ENCODE peak calls at places on chromosomes 6 and 20, in six cellular contexts. O, T, X, U, F and G are unnamed samples. For H3K4me1, the result is how much of the 10 kb centered on the place peaks cover.

GRCh38 chr6:138614151-138614550 is 114.9 kb upstream of the NHSL1 start:
- DNase-seq in O (no peak), T (no peak), X (no peak), U (peak), F (no peak), G (no peak)

GRCh38 chr6:154932562-154933027 is 62.5 kb upstream of the TIAM2 start:
- DNase-seq in O (peak), T (no peak), X (peak), U (peak), F (no peak), G (no peak)

GRCh38 chr6:112235956-112236355 is 18.4 kb downstream of the LAMA4 start:
- DNase-seq in O (no peak), T (no peak), X (no peak), U (peak), F (peak), G (no peak)

GRCh38 chr6:51394061-51394460 is 575.4 kb downstream of the TFAP2B start:
- DNase-seq in O (no peak), T (no peak), X (no peak), U (no peak), F (no peak), G (no peak)

GRCh38 chr20:17394411-17394810 is 136.8 kb downstream of the BFSP1 start:
- DNase-seq in O (peak), T (no peak), X (peak), U (no peak), F (no peak), G (no peak)

GRCh38 chr6:20680697-20681165 is 146.5 kb downstream of the CDKAL1 start:
- DNase-seq in O (no peak), T (no peak), X (no peak), U (peak), F (no peak), G (no peak)

GRCh38 chr20:10119336-10119735 is 84.5 kb downstream of the ANKEF1 start:
- DNase-seq in O (no peak), T (no peak), X (no peak), U (no peak), F (no peak), G (no peak)

GRCh38 chr20:56440346-56441007 is 27.9 kb upstream of the RTF2 start:
- DNase-seq in O (no peak), T (no peak), X (no peak), U (no peak), F (no peak), G (no peak)

GRCh38 chr20:46735436-46735835 is 26.0 kb downstream of the SLC2A10 start:
- DNase-seq in O (no peak), T (no peak), X (no peak), U (peak), F (no peak), G (no peak)

GRCh38 chr6:36897629-36898028 is 11.9 kb downstream of the C6orf89 start:
- DNase-seq in O (no peak), T (no peak), X (peak), U (peak), F (no peak), G (no peak)

GRCh38 chr20:4813839-4814695 is 92.4 kb downstream of the PRND start:
- DNase-seq in O (no peak), T (no peak), X (peak), U (no peak), F (no peak), G (no peak)

GRCh38 chr6:14645221-14645620 is 527.6 kb downstream of the CD83 start:
- DNase-seq in O (no peak), T (no peak), X (no peak), U (no peak), F (no peak), G (no peak)

GRCh38 chr6:65692109-65692508 is 14.9 kb downstream of the EYS start:
- DNase-seq in O (no peak), T (no peak), X (no peak), U (no peak), F (no peak), G (no peak)

GRCh38 chr6:116244284-116244683 is 9.6 kb downstream of the TSPYL4 start:
- DNase-seq in O (no peak), T (no peak), X (peak), U (no peak), F (no peak), G (no peak)

GRCh38 chr20:49595811-49596545 is 28.0 kb upstream of the PTGIS start:
- DNase-seq in O (no peak), T (no peak), X (no peak), U (peak), F (peak), G (peak)

GRCh38 chr6:91482498-91482897 is 895.6 kb upstream of the MAP3K7 start:
- DNase-seq in O (no peak), T (no peak), X (no peak), U (no peak), F (no peak), G (no peak)

GRCh38 chr20:38369387-38369786 is 23.1 kb downstream of the LBP start:
- DNase-seq in O (peak), T (no peak), X (peak), U (no peak), F (no peak), G (no peak)

GRCh38 chr6:93417421-93417996 is 1.9 kb downstream of the EPHA7 start:
- DNase-seq in O (no peak), T (no peak), X (peak), U (no peak), F (peak), G (no peak)

GRCh38 chr20:43776691-43777090 is 49.9 kb upstream of the GTSF1L start:
- DNase-seq in O (no peak), T (no peak), X (peak), U (peak), F (no peak), G (no peak)

GRCh38 chr6:14661188-14661587 is 543.6 kb downstream of the CD83 start:
- DNase-seq in O (no peak), T (no peak), X (no peak), U (peak), F (no peak), G (no peak)

GRCh38 chr20:51340451-51340840 is 202.1 kb downstream of the NFATC2 start:
- DNase-seq in O (no peak), T (no peak), X (no peak), U (no peak), F (no peak), G (no peak)

GRCh38 chr6:107418118-107418517 is 41.2 kb downstream of the PDSS2 start:
- DNase-seq in O (no peak), T (no peak), X (peak), U (peak), F (no peak), G (no peak)

GRCh38 chr6:140572129-140572528 is 1197.7 kb upstream of the CITED2 start:
- DNase-seq in O (no peak), T (peak), X (peak), U (peak), F (no peak), G (no peak)

GRCh38 chr6:39553811-39554802 is 171.1 kb downstream of the KIF6 start:
- DNase-seq in O (no peak), T (no peak), X (no peak), U (no peak), F (peak), G (no peak)

GRCh38 chr6:168908166-168908565 is 345.5 kb downstream of the THBS2 start:
- DNase-seq in O (no peak), T (no peak), X (peak), U (peak), F (no peak), G (no peak)

GRCh38 chr20:48098099-48098498 is 312.8 kb upstream of the SULF2 start:
- DNase-seq in O (peak), T (no peak), X (no peak), U (no peak), F (no peak), G (no peak)

GRCh38 chr6:16181429-16182359 is 52.8 kb downstream of the MYLIP start:
- DNase-seq in O (peak), T (no peak), X (peak), U (no peak), F (no peak), G (no peak)

GRCh38 chr6:131660195-131660594 is 23.1 kb downstream of the ENPP3 start:
- DNase-seq in O (peak), T (no peak), X (peak), U (peak), F (no peak), G (no peak)

GRCh38 chr20:32281711-32282110 is 4.3 kb downstream of the KIF3B start:
- DNase-seq in O (no peak), T (no peak), X (no peak), U (no peak), F (no peak), G (no peak)

GRCh38 chr6:158344534-158344933 is 32.3 kb downstream of the TULP4 start:
- DNase-seq in O (no peak), T (no peak), X (no peak), U (no peak), F (no peak), G (no peak)

DNA sequence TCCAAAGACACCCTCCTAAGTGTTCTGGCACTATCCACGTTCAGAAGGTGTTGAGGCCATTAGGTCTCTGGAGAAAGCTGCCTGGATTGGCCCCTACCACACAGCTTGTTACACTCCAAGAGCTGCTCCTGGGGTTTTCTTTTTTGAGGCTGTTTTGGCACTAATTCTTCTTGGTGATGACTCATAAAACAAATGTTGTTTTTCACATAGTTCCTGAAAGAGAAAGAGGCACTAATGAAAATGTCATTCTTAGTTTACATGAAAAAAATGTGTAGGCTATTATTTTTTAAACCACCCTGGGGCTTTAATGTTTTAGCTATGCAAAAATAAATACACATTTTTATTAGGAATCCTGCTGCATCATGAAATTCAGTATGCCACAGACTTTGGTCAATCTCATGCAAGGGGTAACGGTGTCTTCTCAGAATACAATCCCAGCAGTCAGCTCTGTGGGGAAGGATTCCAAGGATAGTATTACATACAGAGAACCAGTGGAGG is 38.1 kb downstream of the TBPL1 start:
- DNase-seq in O (no peak), T (no peak), X (peak), U (peak), F (no peak), G (no peak)
- H3K27ac ChIP-seq in O (peak), T (no peak), X (peak), U (peak), F (no peak), G (peak)

GRCh38 chr20:59571151-59571550 is 33.2 kb upstream of the PHACTR3 start:
- DNase-seq in O (no peak), T (no peak), X (no peak), U (no peak), F (no peak), G (no peak)
- H3K4me1 ChIP-seq in O (under half), T (under half), X (under half), U (under half), F (under half), G (under half)

DNA sequence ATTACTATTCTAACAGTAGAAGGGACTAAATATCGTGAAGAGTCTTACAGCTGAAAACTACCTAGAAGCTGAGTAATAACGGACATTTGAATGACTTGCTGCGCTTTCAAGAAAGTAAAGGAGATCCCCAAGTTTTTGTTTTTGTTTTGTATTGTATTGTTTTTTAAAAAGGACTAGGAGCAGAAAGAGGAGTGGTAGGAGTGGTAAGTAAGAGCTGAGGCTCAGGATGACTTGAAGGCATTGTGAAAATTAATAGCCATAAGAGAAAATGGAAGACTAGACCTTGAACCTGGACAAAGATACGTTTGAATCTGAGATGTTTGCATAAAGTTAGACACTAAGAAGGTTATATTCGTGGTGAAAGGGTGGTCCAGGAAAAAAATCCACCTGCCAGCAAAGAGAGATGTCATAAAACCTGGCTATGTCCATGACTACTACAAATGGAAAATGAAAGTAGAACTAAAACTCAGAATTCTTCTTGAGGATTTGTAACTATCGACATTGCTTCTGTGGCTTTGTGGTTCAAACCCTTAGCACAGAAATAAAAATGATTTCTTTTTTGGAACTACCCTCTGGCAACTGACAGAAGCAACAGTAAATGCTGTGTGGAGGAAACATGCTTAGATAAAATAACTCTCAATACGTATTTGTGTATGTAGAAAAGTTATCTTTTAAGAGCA is 824.8 kb upstream of the FLRT3 start:
- DNase-seq in O (no peak), T (no peak), X (no peak), U (no peak), F (no peak), G (no peak)
- H3K4me3 ChIP-seq in O (no peak), T (peak), X (no peak), U (no peak), F (no peak), G (no peak)

GRCh38 chr6:47379328-47379727 is 69.6 kb upstream of the TNFRSF21 start:
- DNase-seq in O (no peak), T (no peak), X (no peak), U (no peak), F (no peak), G (no peak)
- H3K27ac ChIP-seq in O (no peak), T (no peak), X (no peak), U (no peak), F (no peak), G (no peak)

DNA sequence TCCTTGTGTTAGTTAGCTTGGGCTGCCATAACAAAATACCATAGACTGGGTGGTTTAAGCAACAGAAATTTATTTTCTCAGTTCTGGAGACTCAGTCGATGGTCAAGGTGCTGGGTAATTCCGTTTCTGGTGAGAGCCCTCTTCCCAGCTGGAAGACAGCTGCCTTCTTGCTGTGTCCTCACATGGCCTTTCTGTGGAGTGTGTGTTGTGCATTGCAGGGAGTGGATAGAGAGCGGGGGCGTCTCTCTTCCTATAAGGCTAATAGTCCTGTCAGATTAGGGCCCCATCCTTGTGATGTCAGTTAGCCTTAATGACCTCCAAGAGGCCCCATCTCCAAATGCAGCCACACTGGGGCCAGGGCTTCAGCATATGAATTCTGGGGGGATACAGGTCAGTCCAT is 19.2 kb downstream of the CHMP4B start:
- DNase-seq in O (no peak), T (no peak), X (no peak), U (peak), F (no peak), G (no peak)
- H3K4me1 ChIP-seq in O (under half), T (under half), X (under half), U (under half), F (under half), G (half or more)

GRCh38 chr6:124984668-124985338 is 22.6 kb downstream of the RNF217 start:
- DNase-seq in O (no peak), T (no peak), X (peak), U (peak), F (no peak), G (no peak)
- H3K4me3 ChIP-seq in O (no peak), T (no peak), X (no peak), U (no peak), F (no peak), G (no peak)

GRCh38 chr6:105066233-105066632 is 109.3 kb downstream of the LIN28B start:
- DNase-seq in O (no peak), T (no peak), X (no peak), U (no peak), F (no peak), G (no peak)
- H3K27ac ChIP-seq in O (no peak), T (no peak), X (no peak), U (no peak), F (no peak), G (no peak)

GRCh38 chr6:467671-468082 is 76.1 kb downstream of the IRF4 start:
- DNase-seq in O (no peak), T (no peak), X (no peak), U (no peak), F (no peak), G (no peak)

GRCh38 chr6:467111-467510 is 75.6 kb downstream of the IRF4 start:
- DNase-seq in O (no peak), T (no peak), X (no peak), U (no peak), F (no peak), G (no peak)

GRCh38 chr6:470901-471448 is 79.4 kb downstream of the IRF4 start:
- DNase-seq in O (no peak), T (no peak), X (no peak), U (no peak), F (no peak), G (no peak)

GRCh38 chr6:473356-473755 is 81.8 kb downstream of the IRF4 start:
- DNase-seq in O (no peak), T (no peak), X (no peak), U (no peak), F (no peak), G (no peak)

GRCh38 chr6:470051-470900 is 78.7 kb downstream of the IRF4 start:
- DNase-seq in O (no peak), T (no peak), X (no peak), U (no peak), F (no peak), G (no peak)
- H3K4me1 ChIP-seq in O (under half), T (under half), X (under half), U (under half), F (under half), G (under half)